ENCODE peak calls at places on chromosomes 7 and 10, in eight cellular contexts. One of them, this sample, is unnamed.

GRCh38 chr10:31490858-31491504 is 172.0 kb downstream of the ZEB1 start:
- DNase-seq in heart right ventricle: no peak
- DNase-seq in tibial artery: no peak
- DNase-seq in right cardiac atrium: no peak
- DNase-seq in HCT116: peak; percentile 8
- DNase-seq in RWPE1: no peak
- DNase-seq in CD4-positive, CD25-positive, alpha-beta regulatory T cell: peak; percentile 29
- DNase-seq in WERI-Rb-1: peak; percentile 7
- DNase-seq in this sample: no peak

GRCh38 chr10:69972951-69973350 is 79.7 kb upstream of the MACROH2A2 start:
- DNase-seq in heart right ventricle: no peak
- DNase-seq in tibial artery: no peak
- DNase-seq in right cardiac atrium: no peak
- DNase-seq in HCT116: no peak
- DNase-seq in RWPE1: no peak
- DNase-seq in CD4-positive, CD25-positive, alpha-beta regulatory T cell: no peak
- DNase-seq in WERI-Rb-1: no peak
- DNase-seq in this sample: no peak

GRCh38 chr7:46131916-46132795 is 211.1 kb upstream of the IGFBP3 start:
- DNase-seq in heart right ventricle: no peak
- DNase-seq in tibial artery: no peak
- DNase-seq in right cardiac atrium: no peak
- DNase-seq in HCT116: no peak
- DNase-seq in RWPE1: no peak
- DNase-seq in CD4-positive, CD25-positive, alpha-beta regulatory T cell: no peak
- DNase-seq in WERI-Rb-1: no peak
- DNase-seq in this sample: no peak

GRCh38 chr7:117350027-117350426 is 27.2 kb upstream of the WNT2 start:
- DNase-seq in heart right ventricle: no peak
- DNase-seq in tibial artery: no peak
- DNase-seq in right cardiac atrium: no peak
- DNase-seq in HCT116: peak; percentile 26
- DNase-seq in RWPE1: no peak
- DNase-seq in CD4-positive, CD25-positive, alpha-beta regulatory T cell: no peak
- DNase-seq in WERI-Rb-1: no peak
- DNase-seq in this sample: no peak

GRCh38 chr7:107661081-107661864 is 645 bp downstream of the SLC26A4 start:
- DNase-seq in heart right ventricle: peak; percentile 54
- DNase-seq in tibial artery: peak; percentile 30
- DNase-seq in right cardiac atrium: peak; percentile 73
- DNase-seq in HCT116: no peak
- DNase-seq in RWPE1: peak; percentile 17
- DNase-seq in CD4-positive, CD25-positive, alpha-beta regulatory T cell: peak; percentile 26
- DNase-seq in WERI-Rb-1: peak; percentile 78
- DNase-seq in this sample: peak; percentile 63

GRCh38 chr7:116574025-116574822 is 49.4 kb downstream of the CAV1 start:
- DNase-seq in heart right ventricle: no peak
- DNase-seq in tibial artery: no peak
- DNase-seq in right cardiac atrium: no peak
- DNase-seq in HCT116: no peak
- DNase-seq in RWPE1: no peak
- DNase-seq in CD4-positive, CD25-positive, alpha-beta regulatory T cell: no peak
- DNase-seq in WERI-Rb-1: no peak
- DNase-seq in this sample: no peak

GRCh38 chr10:61164458-61165160 is 220.6 kb upstream of the RHOBTB1 start:
- DNase-seq in heart right ventricle: peak; percentile 16
- DNase-seq in tibial artery: peak; percentile 30
- DNase-seq in right cardiac atrium: no peak
- DNase-seq in HCT116: no peak
- DNase-seq in RWPE1: peak; percentile 1
- DNase-seq in CD4-positive, CD25-positive, alpha-beta regulatory T cell: no peak
- DNase-seq in WERI-Rb-1: no peak
- DNase-seq in this sample: peak; percentile 23

GRCh38 chr7:99820408-99821027 is 7.3 kb upstream of the CYP3A43 start:
- DNase-seq in heart right ventricle: no peak
- DNase-seq in tibial artery: no peak
- DNase-seq in right cardiac atrium: no peak
- DNase-seq in HCT116: no peak
- DNase-seq in RWPE1: no peak
- DNase-seq in CD4-positive, CD25-positive, alpha-beta regulatory T cell: no peak
- DNase-seq in WERI-Rb-1: no peak
- DNase-seq in this sample: no peak

GRCh38 chr10:89685932-89686331 is 15.5 kb upstream of the KIF20B start:
- DNase-seq in heart right ventricle: no peak
- DNase-seq in tibial artery: no peak
- DNase-seq in right cardiac atrium: no peak
- DNase-seq in HCT116: no peak
- DNase-seq in RWPE1: no peak
- DNase-seq in CD4-positive, CD25-positive, alpha-beta regulatory T cell: no peak
- DNase-seq in WERI-Rb-1: no peak
- DNase-seq in this sample: no peak

GRCh38 chr10:121669010-121669366 is 70.7 kb upstream of the FGFR2 start:
- DNase-seq in heart right ventricle: no peak
- DNase-seq in tibial artery: no peak
- DNase-seq in right cardiac atrium: no peak
- DNase-seq in HCT116: no peak
- DNase-seq in RWPE1: no peak
- DNase-seq in CD4-positive, CD25-positive, alpha-beta regulatory T cell: no peak
- DNase-seq in WERI-Rb-1: no peak
- DNase-seq in this sample: no peak

GRCh38 chr10:62475531-62475930 is 101.4 kb downstream of the ZNF365 start:
- DNase-seq in heart right ventricle: no peak
- DNase-seq in tibial artery: no peak
- DNase-seq in right cardiac atrium: no peak
- DNase-seq in HCT116: no peak
- DNase-seq in RWPE1: no peak
- DNase-seq in CD4-positive, CD25-positive, alpha-beta regulatory T cell: no peak
- DNase-seq in WERI-Rb-1: no peak
- DNase-seq in this sample: no peak

GRCh38 chr10:92757066-92757716 is 67.4 kb downstream of the HHEX start:
- DNase-seq in heart right ventricle: peak; percentile 74
- DNase-seq in tibial artery: peak; percentile 95
- DNase-seq in right cardiac atrium: peak; percentile 92
- DNase-seq in HCT116: peak; percentile 29
- DNase-seq in RWPE1: peak; percentile 55
- DNase-seq in CD4-positive, CD25-positive, alpha-beta regulatory T cell: no peak
- DNase-seq in WERI-Rb-1: no peak
- DNase-seq in this sample: peak; percentile 91

GRCh38 chr10:56823849-56824248 is 462.8 kb upstream of the ZWINT start:
- DNase-seq in heart right ventricle: no peak
- DNase-seq in tibial artery: no peak
- DNase-seq in right cardiac atrium: no peak
- DNase-seq in HCT116: no peak
- DNase-seq in RWPE1: peak; percentile 2
- DNase-seq in CD4-positive, CD25-positive, alpha-beta regulatory T cell: no peak
- DNase-seq in WERI-Rb-1: peak; percentile 11
- DNase-seq in this sample: no peak

GRCh38 chr10:3635697-3636096 is 149.3 kb downstream of the KLF6 start:
- DNase-seq in heart right ventricle: no peak
- DNase-seq in tibial artery: no peak
- DNase-seq in right cardiac atrium: no peak
- DNase-seq in HCT116: no peak
- DNase-seq in RWPE1: peak; percentile 44
- DNase-seq in CD4-positive, CD25-positive, alpha-beta regulatory T cell: no peak
- DNase-seq in WERI-Rb-1: no peak
- DNase-seq in this sample: no peak

GRCh38 chr10:122721111-122721510 is 21.5 kb upstream of the C10orf120 start:
- DNase-seq in heart right ventricle: no peak
- DNase-seq in tibial artery: no peak
- DNase-seq in right cardiac atrium: no peak
- DNase-seq in HCT116: no peak
- DNase-seq in RWPE1: no peak
- DNase-seq in CD4-positive, CD25-positive, alpha-beta regulatory T cell: no peak
- DNase-seq in WERI-Rb-1: no peak
- DNase-seq in this sample: no peak

GRCh38 chr10:128178319-128178937 is 52.2 kb upstream of the MKI67 start:
- DNase-seq in heart right ventricle: no peak
- DNase-seq in tibial artery: no peak
- DNase-seq in right cardiac atrium: no peak
- DNase-seq in HCT116: peak; percentile 41
- DNase-seq in RWPE1: peak; percentile 48
- DNase-seq in CD4-positive, CD25-positive, alpha-beta regulatory T cell: peak; percentile 30
- DNase-seq in WERI-Rb-1: peak; percentile 59
- DNase-seq in this sample: no peak

GRCh38 chr10:17981766-17982380 is 30.2 kb downstream of the SLC39A12 start:
- DNase-seq in heart right ventricle: no peak
- DNase-seq in tibial artery: no peak
- DNase-seq in right cardiac atrium: no peak
- DNase-seq in HCT116: peak; percentile 27
- DNase-seq in RWPE1: peak; percentile 26
- DNase-seq in CD4-positive, CD25-positive, alpha-beta regulatory T cell: no peak
- DNase-seq in WERI-Rb-1: no peak
- DNase-seq in this sample: no peak

GRCh38 chr7:156650042-156650441 is 9.5 kb downstream of the RNF32 start:
- DNase-seq in heart right ventricle: no peak
- DNase-seq in tibial artery: no peak
- DNase-seq in right cardiac atrium: no peak
- DNase-seq in HCT116: peak; percentile 33
- DNase-seq in RWPE1: peak; percentile 23
- DNase-seq in CD4-positive, CD25-positive, alpha-beta regulatory T cell: no peak
- DNase-seq in WERI-Rb-1: peak; percentile 66
- DNase-seq in this sample: no peak

GRCh38 chr10:24762161-24762924 is 38.7 kb upstream of the ARHGAP21 start:
- DNase-seq in heart right ventricle: no peak
- DNase-seq in tibial artery: no peak
- DNase-seq in right cardiac atrium: no peak
- DNase-seq in HCT116: no peak
- DNase-seq in RWPE1: no peak
- DNase-seq in CD4-positive, CD25-positive, alpha-beta regulatory T cell: no peak
- DNase-seq in WERI-Rb-1: no peak
- DNase-seq in this sample: no peak

GRCh38 chr10:12156367-12157123 is 27.1 kb downstream of the SEC61A2 start:
- DNase-seq in heart right ventricle: no peak
- DNase-seq in tibial artery: no peak
- DNase-seq in right cardiac atrium: no peak
- DNase-seq in HCT116: no peak
- DNase-seq in RWPE1: no peak
- DNase-seq in CD4-positive, CD25-positive, alpha-beta regulatory T cell: no peak
- DNase-seq in WERI-Rb-1: no peak
- DNase-seq in this sample: no peak

GRCh38 chr10:130774871-130775270 is 536.6 kb downstream of the TCERG1L start:
- DNase-seq in heart right ventricle: no peak
- DNase-seq in tibial artery: no peak
- DNase-seq in right cardiac atrium: no peak
- DNase-seq in HCT116: no peak
- DNase-seq in RWPE1: no peak
- DNase-seq in CD4-positive, CD25-positive, alpha-beta regulatory T cell: no peak
- DNase-seq in WERI-Rb-1: no peak
- DNase-seq in this sample: no peak

GRCh38 chr10:84510121-84510520 is 181.7 kb downstream of the CCSER2 start:
- DNase-seq in heart right ventricle: no peak
- DNase-seq in tibial artery: no peak
- DNase-seq in right cardiac atrium: no peak
- DNase-seq in HCT116: no peak
- DNase-seq in RWPE1: no peak
- DNase-seq in CD4-positive, CD25-positive, alpha-beta regulatory T cell: no peak
- DNase-seq in WERI-Rb-1: no peak
- DNase-seq in this sample: no peak

GRCh38 chr7:139993592-139993991 is 69.2 kb downstream of the PARP12 start:
- DNase-seq in heart right ventricle: no peak
- DNase-seq in tibial artery: no peak
- DNase-seq in right cardiac atrium: no peak
- DNase-seq in HCT116: no peak
- DNase-seq in RWPE1: no peak
- DNase-seq in CD4-positive, CD25-positive, alpha-beta regulatory T cell: no peak
- DNase-seq in WERI-Rb-1: no peak
- DNase-seq in this sample: no peak
- H3K27ac ChIP-seq in heart right ventricle: no peak overlapping the region
- H3K27ac ChIP-seq in tibial artery: no peak overlapping the region
- H3K27ac ChIP-seq in right cardiac atrium: no peak overlapping the region
- H3K27ac ChIP-seq in HCT116: no peak overlapping the region
- H3K27ac ChIP-seq in RWPE1: no peak overlapping the region
- H3K27ac ChIP-seq in CD4-positive, CD25-positive, alpha-beta regulatory T cell: no peak overlapping the region
- H3K27ac ChIP-seq in WERI-Rb-1: no peak overlapping the region
- H3K27ac ChIP-seq in this sample: no peak overlapping the region

DNA sequence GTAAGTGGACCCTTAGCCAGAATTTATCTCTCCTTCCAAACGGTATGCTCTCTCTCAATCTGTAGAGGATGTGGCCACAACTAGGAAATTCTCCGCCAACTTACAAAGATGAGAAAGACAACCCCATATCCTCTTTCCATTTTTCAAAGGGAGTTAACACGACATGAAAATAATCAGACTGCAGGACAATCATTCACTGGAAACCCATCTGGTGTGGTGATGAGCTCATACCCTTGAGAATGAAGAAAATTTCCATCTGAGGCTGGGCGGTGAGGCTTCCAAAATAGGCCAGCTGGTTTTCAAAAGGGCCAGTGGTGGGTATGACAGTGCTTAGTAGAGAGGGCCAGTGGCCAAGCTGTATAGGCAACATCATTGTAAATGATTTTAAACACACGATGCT is 369.6 kb downstream of the FRMD4A start:
- DNase-seq in heart right ventricle: no peak
- DNase-seq in tibial artery: no peak
- DNase-seq in right cardiac atrium: no peak
- DNase-seq in HCT116: no peak
- DNase-seq in RWPE1: no peak
- DNase-seq in CD4-positive, CD25-positive, alpha-beta regulatory T cell: no peak
- DNase-seq in WERI-Rb-1: no peak
- DNase-seq in this sample: no peak
- H3K27ac ChIP-seq in heart right ventricle: peak overlapping the region; percentile 26
- H3K27ac ChIP-seq in tibial artery: peak overlapping the region; percentile 77
- H3K27ac ChIP-seq in right cardiac atrium: no peak overlapping the region
- H3K27ac ChIP-seq in HCT116: no peak overlapping the region
- H3K27ac ChIP-seq in RWPE1: no peak overlapping the region
- H3K27ac ChIP-seq in CD4-positive, CD25-positive, alpha-beta regulatory T cell: no peak overlapping the region
- H3K27ac ChIP-seq in WERI-Rb-1: no peak overlapping the region
- H3K27ac ChIP-seq in this sample: peak overlapping the region; percentile 36

GRCh38 chr7:6116216-6116615 is 85.0 kb downstream of the ANKRD61 start:
- DNase-seq in heart right ventricle: no peak
- DNase-seq in tibial artery: no peak
- DNase-seq in right cardiac atrium: no peak
- DNase-seq in HCT116: no peak
- DNase-seq in RWPE1: no peak
- DNase-seq in CD4-positive, CD25-positive, alpha-beta regulatory T cell: no peak
- DNase-seq in WERI-Rb-1: no peak
- DNase-seq in this sample: no peak

GRCh38 chr7:6106140-6106904 is 75.1 kb downstream of the ANKRD61 start:
- DNase-seq in heart right ventricle: no peak
- DNase-seq in tibial artery: no peak
- DNase-seq in right cardiac atrium: no peak
- DNase-seq in HCT116: peak; percentile 71
- DNase-seq in RWPE1: no peak
- DNase-seq in CD4-positive, CD25-positive, alpha-beta regulatory T cell: peak; percentile 45
- DNase-seq in WERI-Rb-1: peak; percentile 24
- DNase-seq in this sample: no peak

GRCh38 chr7:6107924-6108323 is 76.7 kb downstream of the ANKRD61 start:
- DNase-seq in heart right ventricle: no peak
- DNase-seq in tibial artery: no peak
- DNase-seq in right cardiac atrium: no peak
- DNase-seq in HCT116: no peak
- DNase-seq in RWPE1: no peak
- DNase-seq in CD4-positive, CD25-positive, alpha-beta regulatory T cell: no peak
- DNase-seq in WERI-Rb-1: no peak
- DNase-seq in this sample: no peak

GRCh38 chr7:6111041-6111440 is 79.9 kb downstream of the ANKRD61 start:
- DNase-seq in heart right ventricle: no peak
- DNase-seq in tibial artery: no peak
- DNase-seq in right cardiac atrium: no peak
- DNase-seq in HCT116: no peak
- DNase-seq in RWPE1: no peak
- DNase-seq in CD4-positive, CD25-positive, alpha-beta regulatory T cell: no peak
- DNase-seq in WERI-Rb-1: no peak
- DNase-seq in this sample: no peak
- H3K27ac ChIP-seq in heart right ventricle: no peak overlapping the region
- H3K27ac ChIP-seq in tibial artery: no peak overlapping the region
- H3K27ac ChIP-seq in right cardiac atrium: no peak overlapping the region
- H3K27ac ChIP-seq in HCT116: no peak overlapping the region
- H3K27ac ChIP-seq in RWPE1: no peak overlapping the region
- H3K27ac ChIP-seq in CD4-positive, CD25-positive, alpha-beta regulatory T cell: no peak overlapping the region
- H3K27ac ChIP-seq in WERI-Rb-1: no peak overlapping the region
- H3K27ac ChIP-seq in this sample: no peak overlapping the region

GRCh38 chr7:55086413-55087201 is 67.8 kb downstream of the EGFR start:
- DNase-seq in heart right ventricle: no peak
- DNase-seq in tibial artery: no peak
- DNase-seq in right cardiac atrium: peak; percentile 57
- DNase-seq in HCT116: peak; percentile 64
- DNase-seq in RWPE1: no peak
- DNase-seq in CD4-positive, CD25-positive, alpha-beta regulatory T cell: no peak
- DNase-seq in WERI-Rb-1: no peak
- DNase-seq in this sample: no peak
- H3K27ac ChIP-seq in heart right ventricle: peak overlapping the region; percentile 25
- H3K27ac ChIP-seq in tibial artery: peak overlapping the region; percentile 55
- H3K27ac ChIP-seq in right cardiac atrium: peak overlapping the region; percentile 76
- H3K27ac ChIP-seq in HCT116: peak overlapping the region; percentile 87
- H3K27ac ChIP-seq in RWPE1: peak overlapping the region; percentile 85
- H3K27ac ChIP-seq in CD4-positive, CD25-positive, alpha-beta regulatory T cell: no peak overlapping the region
- H3K27ac ChIP-seq in WERI-Rb-1: no peak overlapping the region
- H3K27ac ChIP-seq in this sample: peak overlapping the region; percentile 28

This sample was measured in heart left ventricle.